ENCODE peak calls at places on chromosomes 13 and 19, in five cellular contexts. R is transverse colon, E is Peyer's patch, B is foreskin fibroblast, V is GM12865. Q is an unnamed sample.

GRCh38 chr19:8335343-8336071 is 7.6 kb downstream of the KANK3 start:
- DNase-seq in R (peak; percentile 20), E (peak; percentile 58), B (no peak), V (peak; percentile 35), Q (no peak)

GRCh38 chr19:1856698-1857603 is 6.4 kb downstream of the KLF16 start:
- DNase-seq in V (peak; percentile 84), E (peak; percentile 95), B (peak; percentile 85), R (peak; percentile 96), Q (no peak)

GRCh38 chr13:20716951-20717350 is 13.5 kb downstream of the IL17D start:
- DNase-seq in E (no peak), R (no peak), B (no peak), V (no peak), Q (no peak)

GRCh38 chr19:55644842-55645511 is 1.5 kb downstream of the ZNF581 start:
- DNase-seq in R (no peak), E (no peak), B (no peak), V (peak; percentile 35), Q (no peak)

GRCh38 chr19:11261902-11262839 is at the start of gene DOCK6:
- DNase-seq in V (peak; percentile 45), B (peak; percentile 10), R (peak; percentile 69), E (peak; percentile 66), Q (no peak)

GRCh38 chr19:33724723-33725060 is 72.0 kb upstream of the KCTD15 start:
- DNase-seq in B (no peak), R (no peak), V (no peak), E (no peak), Q (no peak)

GRCh38 chr19:2148482-2149135 is 2.8 kb downstream of the AP3D1 start:
- DNase-seq in B (no peak), E (no peak), R (no peak), V (no peak), Q (no peak)

GRCh38 chr19:53768401-53768800 is 55.7 kb downstream of the NLRP12 start:
- DNase-seq in R (no peak), V (no peak), E (no peak), B (no peak), Q (no peak)

GRCh38 chr19:17633700-17634099 is 54.5 kb downstream of the UNC13A start:
- DNase-seq in V (no peak), R (no peak), B (no peak), E (no peak), Q (no peak)

GRCh38 chr13:45482571-45483173 is 17.9 kb downstream of the COG3 start:
- DNase-seq in V (no peak), R (no peak), B (no peak), E (no peak), Q (no peak)

GRCh38 chr13:113722921-113723320 is 36.1 kb upstream of the TMEM255B start:
- DNase-seq in B (no peak), R (no peak), E (no peak), V (no peak), Q (no peak)

GRCh38 chr13:62139597-62139996 is 723.9 kb upstream of the PCDH20 start:
- DNase-seq in V (no peak), B (no peak), R (no peak), E (no peak), Q (no peak)

GRCh38 chr13:73039201-73040108 is 19.4 kb upstream of the KLF5 start:
- DNase-seq in V (no peak), R (no peak), B (no peak), E (no peak), Q (no peak)

GRCh38 chr13:35961461-35962220 is 169.5 kb downstream of the DCLK1 start:
- DNase-seq in V (no peak), R (no peak), E (no peak), B (no peak), Q (no peak)

GRCh38 chr19:38278751-38279150 is 14.4 kb downstream of the SPINT2 start:
- DNase-seq in B (no peak), V (no peak), R (no peak), E (no peak), Q (no peak)

GRCh38 chr19:18833141-18833476 is 1.4 kb downstream of the UPF1 start:
- DNase-seq in B (no peak), R (no peak), V (no peak), E (no peak), Q (no peak)

GRCh38 chr19:48968179-48968661 is 3.1 kb downstream of the FTL start:
- DNase-seq in E (no peak), B (no peak), V (peak; percentile 34), R (no peak), Q (no peak)

GRCh38 chr13:97127842-97128241 is 94.3 kb upstream of the MBNL2 start:
- DNase-seq in E (no peak), R (no peak), B (no peak), V (no peak), Q (no peak)

GRCh38 chr19:511101-511841 is 4.0 kb downstream of the TPGS1 start:
- DNase-seq in V (no peak), B (no peak), R (peak; percentile 82), E (peak; percentile 91), Q (no peak)

GRCh38 chr13:98775844-98776598 is 23.5 kb upstream of the SLC15A1 start:
- DNase-seq in E (peak; percentile 91), V (no peak), R (peak; percentile 82), B (peak; percentile 50), Q (peak; percentile 58)

GRCh38 chr19:4633140-4633967 is 6.0 kb upstream of the TNFAIP8L1 start:
- DNase-seq in V (peak; percentile 69), E (peak; percentile 78), B (peak; percentile 74), R (peak; percentile 61), Q (peak; percentile 80)

GRCh38 chr19:49591731-49592485 is 926 bp downstream of the PRR12 start:
- DNase-seq in R (peak; percentile 50), V (peak; percentile 58), B (no peak), E (peak; percentile 71), Q (no peak)

GRCh38 chr19:21474671-21475181 is 30.7 kb upstream of the ZNF429 start:
- DNase-seq in B (peak; percentile 18), V (peak; percentile 10), E (peak; percentile 64), R (peak; percentile 50), Q (peak; percentile 4)

GRCh38 chr19:5661483-5661882 is 18.8 kb downstream of the MICOS13 start:
- DNase-seq in V (no peak), B (no peak), E (no peak), R (no peak), Q (no peak)

GRCh38 chr13:24680921-24681585 is 845 bp downstream of the ATP12A start:
- DNase-seq in V (no peak), R (no peak), E (peak; percentile 19), B (no peak), Q (no peak)

GRCh38 chr13:24683370-24683769 is 3.2 kb downstream of the ATP12A start:
- DNase-seq in R (no peak), V (no peak), B (no peak), E (no peak), Q (no peak)

GRCh38 chr13:24680258-24680920 is at the start of gene ATP12A:
- DNase-seq in V (peak; percentile 16), R (peak; percentile 42), E (peak; percentile 61), B (no peak), Q (no peak)

GRCh38 chr13:24682353-24682752 is 2.1 kb downstream of the ATP12A start:
- DNase-seq in R (no peak), E (peak; percentile 6), B (no peak), V (no peak), Q (no peak)

GRCh38 chr13:24681930-24682329 is 1.7 kb downstream of the ATP12A start:
- DNase-seq in R (no peak), V (no peak), B (no peak), E (peak; percentile 4), Q (no peak)
- H3K4me3 ChIP-seq in R (no peak overlapping the region), V (no peak overlapping the region), B (no peak overlapping the region), E (no peak overlapping the region), Q (no peak overlapping the region)

DNA sequence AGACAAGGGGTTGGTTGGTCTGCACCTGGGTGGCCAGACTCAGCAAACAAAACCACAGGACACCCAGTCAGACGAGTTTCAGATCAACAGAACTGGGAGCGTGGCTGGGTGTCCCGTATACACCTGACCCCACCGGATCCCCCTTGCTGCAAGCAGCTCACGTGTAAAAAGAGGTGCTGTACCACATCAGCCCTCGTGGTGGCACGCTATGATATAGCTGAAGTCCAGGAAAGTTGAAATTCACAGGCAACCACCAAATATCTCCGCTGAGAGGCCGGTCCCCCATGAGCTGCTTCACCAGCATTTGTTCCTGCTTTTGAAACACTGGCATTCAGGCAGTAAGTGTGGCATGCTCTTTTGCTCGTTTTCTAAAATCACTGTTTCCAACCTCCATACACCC is 92.3 kb downstream of the TUBA3C start:
- DNase-seq in V (peak; percentile 6), B (no peak), E (no peak), R (no peak), Q (no peak)
- TF ChIP-seq CTCF in V (no peak), B (no peak), E (no peak), R (no peak), Q (no peak)

GRCh38 chr13:39773833-39774232 is 118.4 kb downstream of the COG6 start:
- DNase-seq in V (no peak), B (peak; percentile 88), R (no peak), E (no peak), Q (no peak)

GRCh38 chr13:39776439-39776838 is 121.0 kb downstream of the COG6 start:
- DNase-seq in V (peak; percentile 32), R (no peak), B (peak; percentile 74), E (no peak), Q (peak; percentile 39)

GRCh38 chr13:39779337-39780270 is 124.1 kb downstream of the COG6 start:
- DNase-seq in R (no peak), V (peak; percentile 51), B (no peak), E (peak; percentile 67), Q (no peak)

GRCh38 chr13:39777021-39777420 is 121.6 kb downstream of the COG6 start:
- DNase-seq in E (no peak), B (no peak), R (no peak), V (no peak), Q (no peak)

DNA sequence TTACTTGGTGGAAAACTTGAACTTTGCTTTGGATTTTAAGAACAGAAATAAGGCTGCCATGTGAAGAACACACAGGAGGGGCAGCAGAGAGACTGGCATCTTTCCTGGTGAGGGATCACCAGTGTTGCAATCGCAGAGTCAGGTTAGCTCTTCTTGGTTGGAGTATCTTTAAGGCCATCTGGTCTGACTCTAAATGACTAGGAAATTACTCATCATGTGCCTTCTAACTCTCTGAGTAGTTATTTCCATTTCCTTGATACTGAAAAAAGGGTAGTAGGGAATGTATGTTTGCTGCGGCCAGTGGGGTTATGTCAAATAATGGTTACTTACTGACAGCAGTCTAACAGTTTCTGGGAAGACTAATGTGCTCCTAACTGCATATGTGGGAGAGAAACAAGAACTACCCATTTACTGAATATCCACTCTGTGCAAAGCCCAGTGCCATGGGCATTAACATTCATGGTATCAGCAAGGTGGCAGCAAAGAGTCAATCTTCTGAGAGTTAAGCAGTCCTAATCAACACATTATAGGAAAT is 122.1 kb downstream of the COG6 start:
- DNase-seq in V (peak; percentile 51), B (peak; percentile 94), R (no peak), E (no peak), Q (peak; percentile 42)
- H3K4me3 ChIP-seq in V (no peak overlapping the region), B (no peak overlapping the region), R (no peak overlapping the region), E (no peak overlapping the region), Q (no peak overlapping the region)

DNA sequence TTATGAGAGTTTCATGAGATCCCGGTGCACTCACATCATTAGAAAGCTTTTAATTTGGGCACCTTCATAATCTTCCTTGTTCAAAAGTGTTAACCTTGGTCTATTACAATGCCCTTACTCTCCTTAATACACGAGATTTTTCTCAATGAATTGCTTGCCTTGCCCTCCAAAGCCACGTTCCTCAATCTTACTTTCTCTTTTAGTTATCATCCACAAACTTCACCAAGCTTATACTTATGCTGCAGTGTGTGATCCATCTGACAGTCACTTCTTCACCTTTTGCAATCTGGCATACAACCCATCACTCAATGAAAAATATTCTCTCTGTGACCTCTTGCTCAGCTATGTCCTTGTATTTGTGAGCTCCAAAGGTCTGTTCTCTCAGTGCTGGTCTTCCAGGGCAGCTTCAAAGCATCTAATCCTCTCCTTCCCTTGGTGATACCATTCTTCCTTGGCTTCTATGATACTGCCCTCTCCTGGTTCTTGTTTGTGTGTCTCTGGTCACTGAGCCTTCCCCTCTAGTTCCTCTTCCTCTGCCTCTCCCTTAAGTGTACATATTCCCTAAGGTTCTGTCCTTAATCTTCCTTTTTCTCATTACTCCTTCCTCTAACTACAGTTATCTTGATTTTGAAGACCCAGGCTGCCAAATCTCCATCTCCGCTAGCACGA is 202.2 kb upstream of the STARD13 start:
- DNase-seq in R (no peak), E (no peak), B (no peak), V (peak; percentile 57), Q (no peak)
- TF ChIP-seq CTCF in R (peak; percentile 29), E (peak; percentile 13), B (peak; percentile 46), V (peak; percentile 29), Q (peak; percentile 20)